ENCODE peak calls at places on chromosomes 13 and 19, in four cellular contexts. C, L, V and R are unnamed samples.

GRCh38 chr13:45812599-45813372 is 38.8 kb downstream of the SIAH3 start:
- DNase-seq in C (no peak), L (no peak), V (no peak), R (no peak)

GRCh38 chr13:43564941-43565340 is 221.8 kb downstream of the ENOX1 start:
- DNase-seq in C (no peak), L (no peak), V (no peak), R (no peak)

GRCh38 chr19:46950526-46951235 is 69.0 kb upstream of the NPAS1 start:
- DNase-seq in C (no peak), L (no peak), V (no peak), R (no peak)

GRCh38 chr13:87820221-87820620 is 149.1 kb downstream of the SLITRK5 start:
- DNase-seq in C (no peak), L (no peak), V (no peak), R (no peak)

GRCh38 chr19:33090179-33090578 is 9.2 kb downstream of the GPATCH1 start:
- DNase-seq in C (no peak), L (no peak), V (no peak), R (no peak)

GRCh38 chr19:49793561-49793840 is 19.6 kb downstream of the FUZ start:
- DNase-seq in C (no peak), L (no peak), V (no peak), R (no peak)

GRCh38 chr13:59088716-59089115 is 1075.0 kb downstream of the DIAPH3 start:
- DNase-seq in C (no peak), L (no peak), V (no peak), R (no peak)

GRCh38 chr13:99467764-99468163 is 33.5 kb upstream of the TM9SF2 start:
- DNase-seq in C (no peak), L (no peak), V (no peak), R (peak)

GRCh38 chr13:40550130-40550529 is 116.3 kb downstream of the FOXO1 start:
- DNase-seq in C (no peak), L (no peak), V (no peak), R (no peak)

GRCh38 chr19:31294189-31294588 is 55.0 kb downstream of the TSHZ3 start:
- DNase-seq in C (no peak), L (no peak), V (no peak), R (no peak)

GRCh38 chr13:50365683-50366391 is 350.6 kb downstream of the KCNRG start:
- DNase-seq in C (peak), L (peak), V (no peak), R (peak)

GRCh38 chr19:291561-292280 is 518 bp upstream of the PLPP2 start:
- DNase-seq in C (no peak), L (no peak), V (no peak), R (no peak)

GRCh38 chr13:71659427-71659826 is 207.6 kb downstream of the DACH1 start:
- DNase-seq in C (no peak), L (no peak), V (no peak), R (no peak)

GRCh38 chr13:112054616-112055015 is 12.3 kb upstream of the SOX1 start:
- DNase-seq in C (no peak), L (no peak), V (no peak), R (no peak)

GRCh38 chr13:70568571-70568970 is 460.3 kb upstream of the KLHL1 start:
- DNase-seq in C (no peak), L (no peak), V (no peak), R (no peak)

GRCh38 chr19:8638078-8638619 is 7.7 kb downstream of the NFILZ start:
- DNase-seq in C (peak), L (peak), V (no peak), R (no peak)

GRCh38 chr19:3586124-3586626 is 897 bp downstream of the GIPC3 start:
- DNase-seq in C (no peak), L (no peak), V (no peak), R (no peak)

GRCh38 chr13:28355822-28356371 is 139.0 kb downstream of the FLT1 start:
- DNase-seq in C (no peak), L (no peak), V (no peak), R (no peak)

GRCh38 chr13:43284162-43284561 is 260.8 kb downstream of the DNAJC15 start:
- DNase-seq in C (no peak), L (no peak), V (no peak), R (no peak)

GRCh38 chr13:110915874-110916670 is 1.2 kb upstream of the ANKRD10 start:
- DNase-seq in C (no peak), L (no peak), V (no peak), R (no peak)

GRCh38 chr13:42878721-42879120 is 97.3 kb downstream of the FAM216B start:
- DNase-seq in C (no peak), L (no peak), V (no peak), R (no peak)

GRCh38 chr13:46202188-46202795 is 9.4 kb upstream of the LRRC63 start:
- DNase-seq in C (no peak), L (no peak), V (no peak), R (no peak)

GRCh38 chr13:97278395-97279078 is 56.4 kb downstream of the MBNL2 start:
- DNase-seq in C (no peak), L (no peak), V (no peak), R (no peak)
- H3K27ac ChIP-seq in C (peak), L (peak), V (peak), R (peak)

DNA sequence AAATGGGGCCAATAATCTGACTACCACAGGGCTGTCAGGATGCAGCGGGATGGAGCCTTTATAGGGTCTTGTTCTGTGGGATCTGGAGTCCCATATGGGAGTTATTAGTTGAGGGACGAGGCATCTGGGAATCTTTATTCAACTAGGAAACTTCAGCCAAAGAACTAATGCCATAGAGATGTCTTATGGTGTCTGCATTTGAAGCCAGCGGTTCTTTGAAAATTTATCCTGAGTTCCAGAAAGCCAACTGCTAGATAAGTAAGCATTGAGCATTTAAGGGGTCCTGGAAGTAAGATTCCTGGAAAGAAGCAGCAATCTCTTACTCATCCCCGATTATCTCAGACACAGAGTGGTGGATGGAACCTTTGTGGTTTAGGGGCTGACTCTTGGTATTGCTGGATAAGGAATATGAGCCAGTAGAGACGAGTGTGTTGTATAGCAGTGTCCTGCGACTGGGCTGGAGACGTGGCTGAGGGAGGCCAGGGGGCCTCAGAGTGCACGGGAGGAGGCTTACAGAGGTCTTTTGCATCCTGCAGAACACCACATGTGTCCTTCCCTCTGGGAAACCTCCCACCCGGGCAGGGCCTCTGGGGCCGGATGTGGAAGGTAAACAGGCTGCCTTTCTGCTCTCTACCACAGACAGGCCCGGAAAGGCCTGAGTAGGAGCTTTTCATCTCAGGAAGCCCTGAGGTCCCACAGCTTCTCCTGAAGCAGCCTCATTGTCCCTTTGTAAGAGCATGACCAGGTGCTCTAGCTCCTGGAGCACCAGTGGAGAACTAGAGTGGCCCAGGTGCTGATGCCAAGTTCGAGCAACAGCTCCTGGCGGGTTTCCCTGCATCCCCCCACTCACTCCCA is 28.8 kb downstream of the ACTN4 start:
- DNase-seq in C (no peak), L (no peak), V (no peak), R (no peak)
- H3K27ac ChIP-seq in C (peak), L (peak), V (peak), R (peak)

GRCh38 chr13:34039678-34040077 is 221.7 kb downstream of the RFC3 start:
- DNase-seq in C (no peak), L (no peak), V (no peak), R (no peak)
- H3K27ac ChIP-seq in C (no peak), L (no peak), V (no peak), R (peak)

DNA sequence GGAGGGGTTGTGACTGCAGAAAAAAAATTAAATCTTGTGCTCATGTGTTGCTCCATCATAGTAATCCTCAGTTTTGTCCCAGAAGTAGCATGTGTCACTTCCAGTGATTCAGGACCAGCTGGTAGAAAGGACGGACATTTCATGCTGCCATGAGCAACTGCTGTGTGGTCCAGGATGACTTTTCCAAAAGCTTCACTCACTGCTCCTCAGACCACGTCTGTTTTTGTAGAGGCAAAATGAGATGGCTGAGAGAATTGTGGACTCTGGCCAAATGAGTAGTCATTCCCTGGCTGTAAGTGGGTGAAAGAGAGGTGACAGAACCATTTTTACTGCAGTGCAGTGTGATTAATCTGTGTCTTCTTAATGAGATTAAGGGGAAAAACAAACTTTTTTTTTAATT is 71.3 kb downstream of the ITGBL1 start:
- DNase-seq in C (no peak), L (no peak), V (no peak), R (peak)
- H3K27ac ChIP-seq in C (no peak), L (no peak), V (no peak), R (no peak)

GRCh38 chr13:113518080-113518803 is 27.7 kb upstream of the DCUN1D2 start:
- DNase-seq in C (no peak), L (no peak), V (no peak), R (no peak)

GRCh38 chr13:113513761-113514160 is 23.2 kb upstream of the DCUN1D2 start:
- DNase-seq in C (no peak), L (no peak), V (no peak), R (no peak)

GRCh38 chr13:113514844-113515243 is 24.3 kb upstream of the DCUN1D2 start:
- DNase-seq in C (no peak), L (no peak), V (no peak), R (no peak)

GRCh38 chr13:113520571-113520970 is 30.1 kb upstream of the DCUN1D2 start:
- DNase-seq in C (no peak), L (no peak), V (no peak), R (no peak)

GRCh38 chr13:113519556-113519955 is 29.0 kb upstream of the DCUN1D2 start:
- DNase-seq in C (no peak), L (no peak), V (no peak), R (no peak)
- H3K27ac ChIP-seq in C (no peak), L (no peak), V (no peak), R (no peak)

DNA sequence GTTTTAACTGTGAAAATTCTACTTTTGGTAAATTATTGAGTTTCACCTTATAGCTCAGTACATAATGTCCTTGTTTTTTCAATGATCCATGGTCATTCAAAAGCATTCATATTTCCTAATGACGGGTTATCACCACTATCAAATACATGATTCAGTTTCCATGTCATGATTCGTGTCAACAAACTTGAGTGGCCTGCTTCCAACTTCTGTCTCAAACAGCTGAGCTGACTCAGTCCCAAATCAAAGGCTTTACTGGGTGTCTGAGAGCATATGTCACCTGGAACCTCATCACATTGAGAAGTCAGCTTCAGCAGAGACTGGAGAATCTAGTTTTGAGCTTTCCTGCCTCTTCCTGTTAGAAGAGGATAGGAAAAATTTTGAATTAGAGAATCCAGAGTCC is 40.3 kb upstream of the SGCG start:
- DNase-seq in C (no peak), L (no peak), V (no peak), R (peak)
- H3K27ac ChIP-seq in C (no peak), L (no peak), V (no peak), R (no peak)